ENCODE peak calls at places on chromosomes 13 and 19, in six cellular contexts. T is testis, L is mesendoderm, B is heart right ventricle, X is HAP-1, H is heart left ventricle. Y is an unnamed sample. For H3K4me1, the result is how much of the 10 kb centered on the place peaks cover.

GRCh38 chr13:64993514-64994164 is 2236.5 kb downstream of the PCDH9 start:
- DNase-seq in T (no peak), L (no peak), B (no peak), X (no peak), H (no peak), Y (no peak)

GRCh38 chr13:33637978-33638743 is 179.8 kb upstream of the RFC3 start:
- DNase-seq in T (no peak), L (peak), B (no peak), X (no peak), H (no peak), Y (no peak)

GRCh38 chr13:59774511-59774911 is 389.2 kb downstream of the DIAPH3 start:
- DNase-seq in T (no peak), L (peak), B (no peak), X (peak), H (no peak), Y (no peak)

GRCh38 chr13:98741741-98742435 is 10.6 kb downstream of the SLC15A1 start:
- DNase-seq in T (no peak), L (no peak), B (no peak), X (no peak), H (no peak), Y (no peak)

GRCh38 chr13:66895780-66896179 is 334.4 kb downstream of the PCDH9 start:
- DNase-seq in T (no peak), L (peak), B (no peak), X (no peak), H (no peak), Y (no peak)

GRCh38 chr13:28558126-28558525 is 63.2 kb upstream of the FLT1 start:
- DNase-seq in T (no peak), L (peak), B (no peak), X (no peak), H (no peak), Y (no peak)

GRCh38 chr19:13150919-13151604 is 851 bp downstream of the IER2 start:
- DNase-seq in T (peak), L (no peak), B (peak), X (peak), H (peak), Y (no peak)

GRCh38 chr13:103009061-103009840 is 57.0 kb downstream of the SLC10A2 start:
- DNase-seq in T (no peak), L (no peak), B (no peak), X (no peak), H (no peak), Y (no peak)

GRCh38 chr13:70613295-70613694 is 505.0 kb upstream of the KLHL1 start:
- DNase-seq in T (no peak), L (no peak), B (no peak), X (no peak), H (no peak), Y (no peak)

GRCh38 chr19:19033426-19034203 is at the start of the genes ARMC6 and SUGP2:
- DNase-seq in T (peak), L (peak), B (peak), X (peak), H (peak), Y (no peak)

GRCh38 chr19:19028526-19028925 is 4.8 kb downstream of the SUGP2 start:
- DNase-seq in T (no peak), L (no peak), B (no peak), X (no peak), H (no peak), Y (no peak)

GRCh38 chr19:19034204-19034624 is 811 bp downstream of the ARMC6 start:
- DNase-seq in T (peak), L (peak), B (no peak), X (peak), H (no peak), Y (no peak)

GRCh38 chr19:19033176-19033425 is 216 bp downstream of the SUGP2 start:
- DNase-seq in T (no peak), L (no peak), B (no peak), X (no peak), H (no peak), Y (no peak)

DNA sequence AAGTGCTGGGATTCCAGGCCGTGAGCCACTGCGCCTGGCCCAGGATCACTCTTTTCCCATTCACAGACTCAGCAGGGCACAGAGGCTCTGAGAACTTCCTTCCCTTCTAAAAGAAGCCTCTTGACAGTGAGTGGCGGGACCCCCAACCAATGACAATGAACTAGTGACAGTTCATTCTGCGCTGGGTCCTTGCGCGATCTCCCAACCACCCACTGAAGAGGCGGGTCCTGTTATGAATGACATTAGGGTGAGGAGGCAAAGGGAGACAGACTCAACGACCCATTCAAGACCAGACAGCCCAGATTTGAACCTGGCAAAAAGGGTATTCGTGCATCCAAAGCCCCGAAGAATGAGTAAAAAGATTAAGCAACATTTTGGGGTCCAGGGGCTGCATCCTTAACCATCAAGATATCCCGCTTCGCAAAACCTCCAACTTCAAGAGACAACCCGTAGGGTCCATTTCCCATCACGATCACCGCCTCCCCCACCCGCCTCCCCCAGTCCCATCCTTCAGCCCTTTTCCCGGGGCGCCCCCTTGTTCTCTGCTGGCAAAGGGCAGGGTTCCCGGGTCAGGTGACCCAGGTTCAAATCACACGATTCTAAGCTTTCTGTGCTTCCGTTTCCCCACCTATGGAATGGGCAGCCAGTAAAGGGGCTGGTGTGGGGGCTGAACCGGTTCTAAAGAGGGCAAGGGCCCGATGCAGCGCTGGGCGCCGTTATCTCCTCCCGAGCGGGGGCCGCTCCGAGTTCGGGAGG is 719 bp downstream of the SUGP2 start:
- DNase-seq in T (peak), L (peak), B (peak), X (peak), H (peak), Y (no peak)
- H3K4me1 ChIP-seq in T (under half), L (under half), B (under half), X (under half), H (under half), Y (under half)

DNA sequence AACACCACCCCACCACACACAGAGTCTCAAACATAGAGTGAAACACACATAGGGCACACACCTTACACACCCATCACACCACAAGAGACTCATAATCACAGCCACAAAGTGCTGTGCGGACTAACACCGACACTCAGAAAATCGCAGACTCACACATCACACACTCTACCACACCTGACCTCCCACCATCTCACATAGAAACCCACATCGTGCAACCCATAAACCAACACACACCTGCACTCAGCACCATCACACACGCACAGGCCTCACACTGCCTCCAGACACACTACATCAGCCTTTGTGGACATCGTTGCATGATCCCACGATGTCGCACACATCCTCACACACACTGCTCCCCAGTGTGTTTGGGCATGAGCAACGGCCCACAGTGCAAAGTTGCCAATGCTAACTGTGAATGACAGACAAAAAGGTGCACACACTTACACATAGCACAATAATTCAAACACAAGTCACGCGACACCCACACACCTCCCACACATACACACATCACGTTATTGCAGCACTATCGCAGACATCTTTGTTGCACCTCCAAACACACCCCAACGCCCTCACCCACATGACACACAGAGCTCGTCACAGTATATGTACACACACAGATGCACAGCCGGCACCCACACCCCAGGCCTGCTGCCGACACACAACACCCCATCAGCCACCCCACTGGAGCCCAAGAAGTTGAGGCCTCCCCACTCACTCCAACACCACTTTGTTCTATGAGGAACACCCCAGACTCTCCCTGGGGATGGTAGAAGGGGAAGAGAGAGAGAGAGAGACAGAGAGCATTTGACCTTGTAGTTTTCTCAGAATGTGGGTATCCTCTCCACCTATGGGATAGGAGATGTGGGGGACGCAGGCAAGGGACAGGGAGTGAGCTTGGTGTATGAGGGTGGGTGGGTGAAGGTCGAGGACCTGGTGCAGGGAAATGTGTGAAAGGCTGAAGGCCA is 1.2 kb upstream of the ATP1A3 start:
- DNase-seq in T (no peak), L (no peak), B (no peak), X (no peak), H (no peak), Y (no peak)
- H3K4me3 ChIP-seq in T (no peak), L (no peak), B (no peak), X (no peak), H (no peak), Y (no peak)

GRCh38 chr13:23630349-23631093 is 60.3 kb downstream of the TNFRSF19 start:
- DNase-seq in T (no peak), L (peak), B (no peak), X (peak), H (no peak), Y (no peak)
- H3K4me1 ChIP-seq in T (half or more), L (under half), B (half or more), X (under half), H (under half), Y (under half)

GRCh38 chr13:26710166-26710565 is 50.4 kb downstream of the GPR12 start:
- DNase-seq in T (no peak), L (peak), B (no peak), X (no peak), H (no peak), Y (no peak)

GRCh38 chr13:26708007-26708297 is 52.6 kb downstream of the GPR12 start:
- DNase-seq in T (no peak), L (no peak), B (no peak), X (no peak), H (no peak), Y (no peak)

GRCh38 chr13:26707122-26708006 is 53.2 kb downstream of the GPR12 start:
- DNase-seq in T (peak), L (peak), B (peak), X (peak), H (no peak), Y (no peak)

GRCh38 chr13:26706381-26706780 is 54.2 kb downstream of the GPR12 start:
- DNase-seq in T (no peak), L (no peak), B (no peak), X (no peak), H (no peak), Y (no peak)

DNA sequence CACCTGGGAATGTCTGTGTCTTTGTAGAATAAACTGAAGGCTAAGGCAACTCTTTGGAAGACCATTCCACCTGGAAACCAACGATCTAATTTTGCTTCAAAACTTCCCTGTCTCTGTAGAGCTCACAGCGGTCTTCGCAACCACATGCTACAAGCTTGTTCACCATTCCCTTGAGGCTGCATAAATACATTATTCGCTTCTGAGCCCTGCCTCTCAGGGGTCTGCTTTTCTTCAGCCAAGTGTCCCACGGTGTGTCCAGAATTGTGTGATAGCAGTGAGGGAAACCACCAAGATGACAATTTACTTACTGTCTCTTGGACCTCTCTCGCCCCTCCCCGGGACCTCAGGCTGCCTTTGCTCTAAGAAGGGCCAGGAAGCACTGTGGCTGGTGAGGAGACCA is 51.1 kb downstream of the GPR12 start:
- DNase-seq in T (no peak), L (no peak), B (no peak), X (no peak), H (no peak), Y (no peak)
- H3K4me3 ChIP-seq in T (no peak), L (no peak), B (no peak), X (no peak), H (no peak), Y (no peak)

DNA sequence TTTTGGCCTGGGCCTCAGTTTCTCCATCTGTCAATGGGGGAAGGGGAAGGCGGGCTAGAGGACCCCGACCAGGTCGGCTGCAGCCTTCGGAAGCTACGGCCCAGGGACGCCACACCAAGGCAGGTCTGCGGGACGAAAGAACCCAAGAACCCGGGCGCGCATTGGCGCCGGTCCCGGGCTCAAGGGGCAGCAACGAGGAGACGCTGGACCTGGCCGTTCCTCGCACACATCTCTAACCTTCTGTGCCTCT is 739 bp upstream of the ILF3 start:
- DNase-seq in T (no peak), L (no peak), B (no peak), X (no peak), H (no peak), Y (no peak)
- H3K4me1 ChIP-seq in T (under half), L (under half), B (under half), X (under half), H (under half), Y (under half)

GRCh38 chr13:73740681-73741080 is 393.5 kb downstream of the KLF12 start:
- DNase-seq in T (peak), L (no peak), B (peak), X (no peak), H (peak), Y (no peak)
- H3K4me3 ChIP-seq in T (no peak), L (no peak), B (no peak), X (no peak), H (no peak), Y (no peak)

DNA sequence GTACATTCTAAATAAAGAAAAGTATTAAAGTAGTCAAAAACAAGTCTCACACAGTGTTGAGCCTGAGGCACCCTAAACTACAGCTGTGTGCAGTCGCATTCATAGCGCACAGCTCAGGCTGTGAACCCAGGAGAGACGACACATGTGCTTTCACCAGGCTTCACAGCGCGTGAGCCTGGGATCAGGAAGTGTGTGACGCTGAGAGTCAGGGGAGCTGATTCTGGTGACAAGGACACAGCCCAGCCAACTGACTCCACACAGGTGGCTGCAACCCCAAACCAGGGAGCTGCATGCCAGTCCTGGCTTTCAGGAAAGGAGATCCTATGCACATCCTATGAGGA is 41.6 kb downstream of the COL4A1 start:
- DNase-seq in T (no peak), L (no peak), B (no peak), X (no peak), H (no peak), Y (no peak)
- H3K4me1 ChIP-seq in T (under half), L (under half), B (half or more), X (under half), H (half or more), Y (under half)

GRCh38 chr19:48496959-48497727 is 14.5 kb downstream of the LMTK3 start:
- DNase-seq in T (no peak), L (no peak), B (no peak), X (no peak), H (no peak), Y (peak)
- H3K4me3 ChIP-seq in T (no peak), L (no peak), B (no peak), X (no peak), H (no peak), Y (no peak)